ENCODE peak calls at places on chromosomes 6 and 20, in seven cellular contexts. C is HFF-Myc, U is MCF 10A, I is psoas muscle, Y is Caco-2, T is neural crest cell, S is chondrocyte. D is an unnamed sample.

GRCh38 chr20:7503501-7503900 is 436.8 kb downstream of the HAO1 start:
- DNase-seq in I (no peak), U (no peak), Y (no peak), S (no peak), C (no peak), T (no peak), D (no peak)

GRCh38 chr20:62012631-62013030 is 53.0 kb downstream of the TAF4 start:
- DNase-seq in U (no peak), T (no peak), C (no peak), Y (no peak), I (no peak), S (no peak), D (no peak)

GRCh38 chr6:148317739-148318138 is 24.9 kb upstream of the SASH1 start:
- DNase-seq in I (no peak), U (no peak), S (no peak), C (no peak), T (no peak), Y (no peak), D (no peak)

GRCh38 chr6:118284736-118285360 is 263.2 kb upstream of the PLN start:
- DNase-seq in I (no peak), S (no peak), U (peak; percentile 30), Y (no peak), C (no peak), T (no peak), D (no peak)

GRCh38 chr20:44089987-44090674 is 96.9 kb downstream of the JPH2 start:
- DNase-seq in C (peak; percentile 44), T (peak; percentile 28), S (no peak), I (no peak), Y (peak; percentile 67), U (peak; percentile 81), D (no peak)

GRCh38 chr6:169667716-169668115 is 34.1 kb downstream of the WDR27 start:
- DNase-seq in Y (no peak), T (no peak), I (no peak), U (no peak), C (no peak), S (no peak), D (no peak)

GRCh38 chr20:53899351-53900167 is 170.8 kb downstream of the BCAS1 start:
- DNase-seq in T (no peak), I (peak; percentile 26), C (no peak), S (no peak), Y (no peak), U (peak; percentile 89), D (peak; percentile 46)

GRCh38 chr20:5590899-5591298 is 159.3 kb upstream of the SHLD1 start:
- DNase-seq in U (no peak), C (no peak), Y (no peak), I (no peak), T (no peak), S (no peak), D (no peak)

GRCh38 chr6:65075705-65076104 is 631.3 kb downstream of the EYS start:
- DNase-seq in Y (no peak), C (no peak), S (no peak), I (no peak), T (no peak), U (no peak), D (no peak)

GRCh38 chr20:58693226-58694006 is 816 bp downstream of the NPEPL1 start:
- DNase-seq in T (no peak), C (no peak), I (no peak), Y (peak; percentile 70), U (peak; percentile 9), S (no peak), D (peak; percentile 48)

GRCh38 chr20:43538855-43539700 is 19.7 kb upstream of the SGK2 start:
- DNase-seq in T (no peak), U (no peak), C (no peak), S (no peak), Y (no peak), I (no peak), D (no peak)

GRCh38 chr20:18020931-18021330 is 36.8 kb downstream of the OVOL2 start:
- DNase-seq in S (no peak), I (no peak), C (no peak), T (no peak), U (no peak), Y (no peak), D (no peak)

GRCh38 chr6:48099713-48100675 is 11.0 kb downstream of the PTCHD4 start:
- DNase-seq in Y (no peak), T (no peak), C (no peak), S (no peak), U (no peak), I (no peak), D (no peak)

GRCh38 chr6:32107447-32107846 is 1.7 kb downstream of the TNXB start:
- DNase-seq in T (no peak), Y (no peak), U (peak; percentile 70), C (no peak), S (no peak), I (no peak), D (no peak)

GRCh38 chr6:11616200-11616611 is 78.7 kb downstream of the TMEM170B start:
- DNase-seq in T (no peak), Y (no peak), U (no peak), S (no peak), C (no peak), I (no peak), D (no peak)

GRCh38 chr6:102197211-102197610 is 803.7 kb downstream of the GRIK2 start:
- DNase-seq in C (no peak), S (no peak), I (no peak), U (peak; percentile 4), Y (peak; percentile 38), T (no peak), D (no peak)

GRCh38 chr6:85390105-85390728 is 59.7 kb upstream of the NT5E start:
- DNase-seq in U (no peak), C (no peak), S (no peak), I (no peak), Y (no peak), T (no peak), D (no peak)

GRCh38 chr6:108361312-108361932 is 66.6 kb downstream of the AFG1L start:
- DNase-seq in U (no peak), C (no peak), I (no peak), S (no peak), Y (no peak), T (no peak), D (no peak)

GRCh38 chr20:1171461-1172093 is 13.2 kb downstream of the TMEM74B start:
- DNase-seq in I (no peak), U (peak; percentile 49), Y (peak; percentile 76), C (no peak), T (peak; percentile 46), S (no peak), D (no peak)

GRCh38 chr20:8856668-8857067 is 212.2 kb upstream of the PLCB4 start:
- DNase-seq in S (no peak), C (no peak), T (no peak), Y (no peak), U (no peak), I (no peak), D (no peak)

GRCh38 chr6:83430606-83431544 is at the start of gene ME1:
- DNase-seq in U (peak; percentile 86), C (peak; percentile 52), S (peak; percentile 92), I (peak; percentile 87), Y (peak; percentile 91), T (peak; percentile 52), D (peak; percentile 86)

GRCh38 chr6:5099537-5099936 is 14.4 kb downstream of the PPP1R3G start:
- DNase-seq in Y (no peak), C (no peak), T (no peak), I (no peak), S (no peak), U (peak; percentile 56), D (no peak)

GRCh38 chr6:12026120-12026519 is 14.0 kb downstream of the HIVEP1 start:
- DNase-seq in C (no peak), I (no peak), T (no peak), S (no peak), Y (no peak), U (no peak), D (no peak)

GRCh38 chr20:19531446-19531845 is 226.6 kb upstream of the RIN2 start:
- DNase-seq in T (no peak), U (no peak), S (no peak), Y (no peak), C (no peak), I (no peak), D (no peak)

GRCh38 chr20:40339661-40340449 is 349.2 kb downstream of the MAFB start:
- DNase-seq in C (no peak), I (peak; percentile 27), S (no peak), Y (no peak), U (no peak), T (no peak), D (no peak)

DNA sequence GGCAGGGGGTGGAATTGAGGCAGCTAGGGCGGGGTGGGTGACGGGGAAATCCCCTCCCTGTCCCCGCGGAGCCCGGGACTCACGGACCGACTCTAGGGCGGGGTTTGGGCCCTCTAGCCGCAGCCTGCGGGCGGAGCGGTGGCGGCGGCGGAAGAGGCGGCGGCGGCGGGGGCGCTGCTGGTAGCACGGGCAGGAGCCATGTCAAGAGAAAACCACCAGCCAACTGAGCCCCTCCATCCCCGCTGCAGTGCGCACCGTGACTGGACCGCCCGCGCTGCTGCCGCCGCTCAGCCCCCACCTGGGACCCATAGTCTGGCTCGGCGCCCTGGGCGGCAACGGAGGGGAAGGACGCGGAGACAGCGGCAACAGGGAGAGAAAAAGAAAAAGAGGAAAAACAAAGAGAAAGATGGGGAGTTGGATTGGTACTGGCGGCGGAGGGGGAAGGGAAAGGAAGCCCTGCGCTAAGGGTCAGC is 1.2 kb upstream of the C6orf62 start:
- DNase-seq in Y (peak; percentile 61), T (peak; percentile 22), S (no peak), C (no peak), I (peak; percentile 68), U (peak; percentile 54), D (peak; percentile 61)
- TF ChIP-seq CTCF in Y (no peak), T (no peak), S (no peak), C (no peak), I (no peak), U (no peak), D (no peak)

GRCh38 chr20:13701486-13701885 is 62.8 kb upstream of the TASP1 start:
- DNase-seq in T (no peak), I (no peak), U (no peak), Y (no peak), C (no peak), S (no peak), D (no peak)

GRCh38 chr20:13700761-13701160 is 62.0 kb upstream of the TASP1 start:
- DNase-seq in Y (no peak), S (no peak), I (no peak), T (no peak), C (no peak), U (no peak), D (no peak)

GRCh38 chr20:13708234-13708633 is 69.5 kb upstream of the TASP1 start:
- DNase-seq in S (no peak), C (no peak), I (no peak), T (no peak), Y (no peak), U (no peak), D (no peak)

GRCh38 chr20:13703265-13703664 is 64.5 kb upstream of the TASP1 start:
- DNase-seq in C (no peak), S (no peak), U (no peak), T (no peak), Y (no peak), I (no peak), D (no peak)
- TF ChIP-seq CTCF in C (no peak), S (no peak), U (no peak), T (no peak), Y (no peak), I (no peak), D (no peak)

GRCh38 chr6:158220786-158221442 is 52.8 kb downstream of the GTF2H5 start:
- DNase-seq in T (peak; percentile 71), S (no peak), U (peak; percentile 80), I (peak; percentile 79), Y (peak; percentile 87), C (no peak), D (peak; percentile 85)
- TF ChIP-seq CTCF in T (peak; percentile 99), S (peak; percentile 94), U (peak; percentile 91), I (peak; percentile 97), Y (peak; percentile 91), C (peak; percentile 97), D (peak; percentile 81)

GRCh38 chr6:17281100-17281496 is at the start of gene RBM24:
- DNase-seq in U (peak; percentile 34), T (peak; percentile 64), I (peak; percentile 64), C (no peak), Y (peak; percentile 75), S (no peak), D (peak; percentile 59)
- TF ChIP-seq CTCF in U (peak; percentile 33), T (peak; percentile 45), I (no peak), C (peak; percentile 28), Y (no peak), S (peak; percentile 73), D (no peak)